ENCODE peak calls at places on chromosomes 6 and 20, in seven cellular contexts. One of them, this sample, is unnamed.

GRCh38 chr20:33915726-33916331 is 77.9 kb upstream of the RALY start:
- DNase-seq in spleen: peak
- DNase-seq in H1: no peak
- DNase-seq in HCT116: peak
- DNase-seq in prostate gland: no peak
- DNase-seq in stomach: peak
- DNase-seq in transverse colon: peak
- DNase-seq in this sample: no peak

GRCh38 chr6:16799279-16800193 is 38.3 kb upstream of the ATXN1 start:
- DNase-seq in stomach: no peak
- DNase-seq in spleen: no peak
- DNase-seq in H1: no peak
- DNase-seq in prostate gland: no peak
- DNase-seq in transverse colon: no peak
- DNase-seq in HCT116: no peak
- DNase-seq in this sample: no peak

GRCh38 chr6:109713097-109713496 is 22.0 kb downstream of the FIG4 start:
- DNase-seq in H1: no peak
- DNase-seq in stomach: no peak
- DNase-seq in transverse colon: no peak
- DNase-seq in HCT116: no peak
- DNase-seq in prostate gland: no peak
- DNase-seq in spleen: peak
- DNase-seq in this sample: no peak

GRCh38 chr6:2665169-2666070 is 85.3 kb downstream of the MYLK4 start:
- DNase-seq in H1: no peak
- DNase-seq in HCT116: no peak
- DNase-seq in transverse colon: no peak
- DNase-seq in prostate gland: no peak
- DNase-seq in spleen: no peak
- DNase-seq in stomach: no peak
- DNase-seq in this sample: no peak

GRCh38 chr6:13854716-13855250 is 40.4 kb upstream of the MCUR1 start:
- DNase-seq in transverse colon: no peak
- DNase-seq in H1: no peak
- DNase-seq in spleen: peak
- DNase-seq in prostate gland: no peak
- DNase-seq in HCT116: no peak
- DNase-seq in stomach: no peak
- DNase-seq in this sample: no peak

GRCh38 chr20:50406610-50407136 is 103.5 kb upstream of the PTPN1 start:
- DNase-seq in stomach: no peak
- DNase-seq in transverse colon: no peak
- DNase-seq in prostate gland: no peak
- DNase-seq in HCT116: no peak
- DNase-seq in spleen: no peak
- DNase-seq in H1: no peak
- DNase-seq in this sample: no peak

GRCh38 chr20:6703047-6703446 is 64.4 kb upstream of the BMP2 start:
- DNase-seq in prostate gland: no peak
- DNase-seq in H1: no peak
- DNase-seq in stomach: no peak
- DNase-seq in spleen: no peak
- DNase-seq in HCT116: no peak
- DNase-seq in transverse colon: no peak
- DNase-seq in this sample: no peak

GRCh38 chr20:58481541-58482021 is 33.6 kb downstream of the APCDD1L start:
- DNase-seq in HCT116: peak
- DNase-seq in prostate gland: no peak
- DNase-seq in spleen: no peak
- DNase-seq in stomach: peak
- DNase-seq in H1: peak
- DNase-seq in transverse colon: peak
- DNase-seq in this sample: no peak

GRCh38 chr20:41224281-41224680 is 86.9 kb downstream of the PLCG1 start:
- DNase-seq in spleen: no peak
- DNase-seq in H1: no peak
- DNase-seq in stomach: no peak
- DNase-seq in HCT116: no peak
- DNase-seq in prostate gland: no peak
- DNase-seq in transverse colon: no peak
- DNase-seq in this sample: no peak

GRCh38 chr6:139219746-139220145 is 72.1 kb downstream of the TXLNB start:
- DNase-seq in prostate gland: no peak
- DNase-seq in H1: no peak
- DNase-seq in spleen: no peak
- DNase-seq in transverse colon: no peak
- DNase-seq in HCT116: no peak
- DNase-seq in stomach: no peak
- DNase-seq in this sample: no peak

GRCh38 chr20:11136691-11137090 is 462.9 kb upstream of the JAG1 start:
- DNase-seq in spleen: no peak
- DNase-seq in stomach: no peak
- DNase-seq in H1: no peak
- DNase-seq in prostate gland: no peak
- DNase-seq in HCT116: no peak
- DNase-seq in transverse colon: no peak
- DNase-seq in this sample: no peak

GRCh38 chr6:53447869-53448268 is 97.0 kb downstream of the GCLC start:
- DNase-seq in H1: no peak
- DNase-seq in HCT116: no peak
- DNase-seq in transverse colon: no peak
- DNase-seq in prostate gland: no peak
- DNase-seq in spleen: no peak
- DNase-seq in stomach: no peak
- DNase-seq in this sample: no peak

GRCh38 chr20:38128691-38129090 is 36.4 kb downstream of the TGM2 start:
- DNase-seq in transverse colon: no peak
- DNase-seq in spleen: peak
- DNase-seq in prostate gland: no peak
- DNase-seq in HCT116: no peak
- DNase-seq in H1: no peak
- DNase-seq in stomach: no peak
- DNase-seq in this sample: no peak

GRCh38 chr20:43583982-43584432 is 6.7 kb upstream of the IFT52 start:
- DNase-seq in spleen: peak
- DNase-seq in H1: no peak
- DNase-seq in stomach: peak
- DNase-seq in transverse colon: peak
- DNase-seq in prostate gland: no peak
- DNase-seq in HCT116: no peak
- DNase-seq in this sample: no peak

GRCh38 chr6:131998255-131998982 is 47.2 kb upstream of the CCN2 start:
- DNase-seq in stomach: no peak
- DNase-seq in H1: no peak
- DNase-seq in spleen: no peak
- DNase-seq in transverse colon: no peak
- DNase-seq in HCT116: no peak
- DNase-seq in prostate gland: no peak
- DNase-seq in this sample: no peak

GRCh38 chr6:141316236-141316635 is 816.5 kb upstream of the GJE1 start:
- DNase-seq in stomach: no peak
- DNase-seq in H1: no peak
- DNase-seq in HCT116: no peak
- DNase-seq in spleen: no peak
- DNase-seq in transverse colon: no peak
- DNase-seq in prostate gland: no peak
- DNase-seq in this sample: no peak

GRCh38 chr6:109739671-109740070 is 48.6 kb downstream of the FIG4 start:
- DNase-seq in spleen: no peak
- DNase-seq in prostate gland: no peak
- DNase-seq in HCT116: no peak
- DNase-seq in H1: no peak
- DNase-seq in transverse colon: no peak
- DNase-seq in stomach: no peak
- DNase-seq in this sample: no peak

GRCh38 chr6:163679753-163680152 is 265.2 kb downstream of the QKI start:
- DNase-seq in stomach: no peak
- DNase-seq in HCT116: no peak
- DNase-seq in H1: no peak
- DNase-seq in transverse colon: no peak
- DNase-seq in spleen: no peak
- DNase-seq in prostate gland: no peak
- DNase-seq in this sample: no peak

GRCh38 chr20:46229478-46229877 is 78.8 kb downstream of the CDH22 start:
- DNase-seq in H1: no peak
- DNase-seq in transverse colon: no peak
- DNase-seq in HCT116: no peak
- DNase-seq in prostate gland: no peak
- DNase-seq in spleen: no peak
- DNase-seq in stomach: no peak
- DNase-seq in this sample: no peak

DNA sequence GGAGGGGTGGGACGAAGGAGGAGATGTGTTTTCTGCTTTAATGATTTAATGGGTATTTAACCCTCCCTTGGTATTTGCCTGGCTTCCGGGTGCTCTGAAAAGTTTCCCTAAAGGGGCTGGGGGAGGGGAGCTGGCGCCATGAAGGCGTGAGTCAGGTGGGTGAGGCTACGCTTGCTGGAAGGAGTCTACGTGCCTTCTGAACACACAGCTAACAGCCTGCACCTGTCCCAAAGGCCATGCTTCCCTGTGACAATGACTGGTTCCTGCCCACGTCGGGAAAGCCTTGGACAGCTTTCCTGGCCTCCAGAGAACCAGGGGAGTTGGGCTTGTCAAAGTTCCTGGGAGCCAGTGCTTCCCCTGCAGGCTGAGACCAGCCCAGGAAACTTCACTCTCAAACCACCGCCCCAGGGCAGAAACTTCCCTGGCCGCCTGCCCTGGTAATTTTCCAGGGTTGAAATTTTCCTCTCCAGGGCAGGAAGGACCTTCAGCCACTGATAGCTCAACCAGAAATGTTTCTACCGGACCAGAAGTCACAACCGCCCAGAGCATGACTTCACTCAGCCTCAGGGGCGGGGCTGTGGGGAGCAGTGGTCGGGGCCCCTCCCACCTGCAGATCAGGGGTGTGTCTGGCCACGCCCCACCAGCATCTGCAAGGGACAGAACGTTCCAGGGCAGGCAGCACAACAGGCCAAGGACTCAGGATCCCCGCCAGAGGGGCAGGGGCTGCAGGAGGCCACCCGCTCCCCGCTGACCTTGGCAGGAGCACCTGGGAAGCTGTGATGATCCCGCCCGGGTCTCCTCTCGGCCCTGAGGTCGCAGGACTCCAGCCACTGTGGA is 18.6 kb upstream of the SLCO4A1 start:
- DNase-seq in spleen: peak
- DNase-seq in stomach: peak
- DNase-seq in prostate gland: peak
- DNase-seq in transverse colon: peak
- DNase-seq in H1: no peak
- DNase-seq in HCT116: peak
- DNase-seq in this sample: peak
- TF ChIP-seq CTCF in spleen: no peak
- TF ChIP-seq CTCF in stomach: no peak
- TF ChIP-seq CTCF in prostate gland: no peak
- TF ChIP-seq CTCF in transverse colon: no peak
- TF ChIP-seq CTCF in H1: no peak
- TF ChIP-seq CTCF in HCT116: no peak
- TF ChIP-seq CTCF in this sample: no peak

GRCh38 chr6:145736854-145737181 is 1.5 kb upstream of the EPM2A start:
- DNase-seq in H1: no peak
- DNase-seq in stomach: no peak
- DNase-seq in transverse colon: peak
- DNase-seq in spleen: no peak
- DNase-seq in prostate gland: no peak
- DNase-seq in HCT116: no peak
- DNase-seq in this sample: no peak
- H3K4me3 ChIP-seq in H1: no peak
- H3K4me3 ChIP-seq in stomach: no peak
- H3K4me3 ChIP-seq in transverse colon: no peak
- H3K4me3 ChIP-seq in spleen: no peak
- H3K4me3 ChIP-seq in prostate gland: no peak
- H3K4me3 ChIP-seq in HCT116: no peak
- H3K4me3 ChIP-seq in this sample: no peak

DNA sequence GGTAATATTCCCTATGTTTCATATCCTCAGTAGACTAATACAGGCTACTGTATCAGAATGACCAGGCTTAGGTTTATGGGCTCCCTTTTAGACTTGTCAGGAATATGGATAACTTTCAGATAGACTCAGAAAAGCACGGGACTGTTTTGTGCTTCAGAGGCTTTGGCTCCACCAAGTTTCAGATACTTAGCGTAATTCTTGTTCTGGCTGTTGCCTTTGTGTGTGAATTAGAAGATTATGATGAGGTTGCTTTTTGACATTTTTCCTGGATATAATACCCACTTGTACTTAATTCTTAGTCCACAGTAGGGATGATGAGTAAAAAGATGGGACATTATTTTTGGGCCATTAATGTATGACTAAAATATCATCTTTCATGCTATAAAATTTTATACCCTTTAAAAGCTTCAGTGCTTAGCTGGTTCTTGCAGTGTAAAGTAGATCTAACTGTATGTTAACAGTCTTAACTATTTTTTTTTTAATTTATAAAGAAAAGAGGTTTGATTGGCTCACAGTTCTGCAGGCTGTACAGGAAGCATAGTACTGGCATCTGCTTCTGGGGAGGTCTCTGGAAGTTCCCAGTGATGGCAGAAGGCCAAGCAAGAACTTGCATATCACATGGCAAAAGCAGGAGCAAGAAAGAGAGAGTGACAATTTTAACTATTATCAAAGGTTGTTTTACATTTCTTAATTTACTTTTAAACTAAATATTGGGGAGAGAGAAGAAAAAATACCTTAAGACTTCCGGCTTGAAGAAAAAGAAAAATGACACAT is 120.7 kb downstream of the ZFAND3 start:
- DNase-seq in H1: no peak
- DNase-seq in prostate gland: peak
- DNase-seq in HCT116: no peak
- DNase-seq in spleen: no peak
- DNase-seq in stomach: no peak
- DNase-seq in transverse colon: no peak
- DNase-seq in this sample: no peak
- TF ChIP-seq POLR2AphosphoS5 in H1: no peak
- TF ChIP-seq POLR2AphosphoS5 in prostate gland: no peak
- TF ChIP-seq POLR2AphosphoS5 in HCT116: no peak
- TF ChIP-seq POLR2AphosphoS5 in spleen: no peak
- TF ChIP-seq POLR2AphosphoS5 in stomach: no peak
- TF ChIP-seq POLR2AphosphoS5 in transverse colon: no peak
- TF ChIP-seq POLR2AphosphoS5 in this sample: no peak

DNA sequence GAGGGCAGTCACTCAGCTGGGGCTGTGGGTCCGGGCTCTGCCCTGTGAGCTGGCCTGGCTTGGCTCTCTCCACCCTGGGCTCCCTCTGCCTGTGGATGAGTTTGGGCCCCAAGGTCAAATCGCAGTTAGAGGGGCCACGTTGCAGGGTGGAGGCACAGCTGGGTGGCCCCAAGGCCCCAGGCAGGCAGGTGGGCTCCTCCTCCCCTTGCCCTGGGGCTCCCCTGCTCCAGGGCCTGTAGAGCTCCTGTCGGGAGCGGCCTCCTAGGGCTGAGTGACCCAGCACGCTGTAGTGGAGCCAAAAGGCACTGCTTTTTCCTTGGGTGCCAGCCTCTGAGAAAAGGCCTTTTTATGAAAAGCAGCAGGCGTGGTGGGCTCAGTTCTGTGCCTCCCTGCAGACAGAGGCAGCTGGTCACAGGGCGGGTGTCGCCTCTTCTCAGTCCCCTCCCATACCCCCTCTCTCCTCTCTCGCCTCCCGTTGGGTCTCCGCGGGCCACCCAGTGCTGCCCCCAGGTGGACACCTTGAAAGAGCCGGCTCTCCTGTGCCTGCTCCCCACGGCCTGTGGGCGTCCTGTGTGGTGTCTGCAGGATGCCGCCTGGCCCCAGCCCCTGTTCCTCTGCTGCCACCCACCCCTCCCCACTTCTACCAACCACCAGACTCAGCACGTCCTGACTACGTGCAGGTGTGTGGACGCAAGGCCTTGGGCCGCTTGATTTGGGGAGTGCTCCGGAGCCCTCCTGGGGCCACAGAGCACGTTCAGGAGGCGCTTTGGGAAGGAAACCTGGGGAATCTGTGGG is 13.2 kb downstream of the SS18L1 start:
- DNase-seq in transverse colon: peak
- DNase-seq in spleen: peak
- DNase-seq in stomach: peak
- DNase-seq in prostate gland: peak
- DNase-seq in H1: no peak
- DNase-seq in HCT116: peak
- DNase-seq in this sample: no peak
- TF ChIP-seq CTCF in transverse colon: peak
- TF ChIP-seq CTCF in spleen: peak
- TF ChIP-seq CTCF in stomach: peak
- TF ChIP-seq CTCF in prostate gland: peak
- TF ChIP-seq CTCF in H1: peak
- TF ChIP-seq CTCF in HCT116: no peak
- TF ChIP-seq CTCF in this sample: no peak

This sample was measured in breast epithelium.